ENCODE peak calls at places on chromosome 17, in seven cellular contexts. M is fibroblast of the conjunctiva, S is left ventricle myocardium superior, Z is activated T-helper 1 cell treated with Interleukin-2 at 50 U/mL for 16 hours, E is tibial nerve, Q is BE2C, P is AG04450. B is an unnamed sample.

GRCh38 chr17:77681820-77682219 is 276.7 kb upstream of the TNRC6C start:
- DNase-seq in S (peak), E (peak), Q (peak), Z (no peak), P (no peak), M (peak), B (peak)

GRCh38 chr17:44499722-44500121 is 3.5 kb downstream of the GPATCH8 start:
- DNase-seq in Q (no peak), M (no peak), S (no peak), E (no peak), Z (no peak), P (no peak), B (no peak)

GRCh38 chr17:48542114-48542955 is 2.6 kb downstream of the HOXB2 start:
- DNase-seq in Z (no peak), E (no peak), M (no peak), P (no peak), S (no peak), Q (no peak), B (no peak)

GRCh38 chr17:33750943-33751701 is 458.0 kb upstream of the ASIC2 start:
- DNase-seq in Z (peak), M (peak), S (peak), Q (peak), E (peak), P (peak), B (peak)

GRCh38 chr17:83133302-83134121 is 54.1 kb downstream of the METRNL start:
- DNase-seq in E (no peak), Q (no peak), P (no peak), S (no peak), Z (no peak), M (no peak), B (peak)

GRCh38 chr17:54948380-54948779 is 20.1 kb downstream of the COX11 start:
- DNase-seq in E (no peak), Z (no peak), Q (no peak), S (no peak), M (no peak), P (peak), B (no peak)

GRCh38 chr17:76997981-76998531 is 129.9 kb downstream of the MGAT5B start:
- DNase-seq in P (no peak), M (no peak), S (no peak), E (no peak), Q (no peak), Z (peak), B (no peak)

GRCh38 chr17:8332688-8333087 is 7.0 kb upstream of the ODF4 start:
- DNase-seq in S (peak), M (no peak), E (no peak), Q (peak), Z (no peak), P (no peak), B (peak)

GRCh38 chr17:49193513-49194296 is 16.7 kb downstream of the GNGT2 start:
- DNase-seq in P (no peak), M (peak), S (peak), Q (peak), E (peak), Z (no peak), B (no peak)

GRCh38 chr17:35778641-35779196 is 16.7 kb downstream of the MMP28 start:
- DNase-seq in Z (no peak), Q (no peak), S (no peak), M (no peak), E (no peak), P (no peak), B (no peak)

GRCh38 chr17:44253021-44253420 is 14.9 kb downstream of the SLC4A1 start:
- DNase-seq in E (no peak), S (no peak), M (no peak), Z (no peak), Q (no peak), P (no peak), B (no peak)

B was measured in Right ventricle myocardium superior.